ENCODE peak calls at places on chromosomes 3 and 15, in four cellular contexts. U is K562, Y is HepG2, F is GM12878. M is an unnamed sample.

GRCh38 chr15:30001592-30001991 is 81.2 kb upstream of the GOLGA8J start:
- DNase-seq in F (no peak), U (no peak), Y (no peak), M (no peak)

GRCh38 chr15:101039461-101039860 is 120.3 kb downstream of the LRRK1 start:
- DNase-seq in U (no peak), Y (no peak), F (no peak), M (no peak)

GRCh38 chr3:127042634-127043033 is 59.7 kb downstream of the PLXNA1 start:
- DNase-seq in F (no peak), U (no peak), Y (no peak), M (no peak)

GRCh38 chr3:83567935-83568334 is 1390.9 kb upstream of the CADM2 start:
- DNase-seq in F (no peak), U (no peak), Y (no peak), M (no peak)

GRCh38 chr15:75650908-75651809 is 3.4 kb downstream of the SNX33 start:
- DNase-seq in U (peak; percentile 79), Y (peak; percentile 76), F (no peak), M (no peak)

GRCh38 chr15:101492752-101493692 is 3.5 kb upstream of the PCSK6 start:
- DNase-seq in F (no peak), Y (no peak), U (no peak), M (no peak)

GRCh38 chr3:67986703-67987102 is 332.3 kb upstream of the SUCLG2 start:
- DNase-seq in U (no peak), F (no peak), Y (no peak), M (no peak)

GRCh38 chr3:89108154-89108553 is 733 bp downstream of the EPHA3 start:
- DNase-seq in U (no peak), F (no peak), Y (no peak), M (no peak)

GRCh38 chr3:107841864-107842263 is 249.0 kb downstream of the CD47 start:
- DNase-seq in U (no peak), F (no peak), Y (no peak), M (no peak)

GRCh38 chr15:43105077-43105769 is 615 bp downstream of the UBR1 start:
- DNase-seq in F (no peak), Y (peak; percentile 9), U (peak; percentile 34), M (no peak)

GRCh38 chr3:178699810-178700209 is 163.6 kb downstream of the KCNMB2 start:
- DNase-seq in F (no peak), U (no peak), Y (no peak), M (no peak)

GRCh38 chr3:142502187-142502985 is 54.5 kb upstream of the XRN1 start:
- DNase-seq in U (no peak), Y (no peak), F (no peak), M (no peak)

GRCh38 chr15:32956006-32956405 is 238.2 kb downstream of the GREM1 start:
- DNase-seq in Y (peak; percentile 25), U (peak; percentile 11), F (no peak), M (no peak)

GRCh38 chr3:143998266-143998665 is 26.6 kb downstream of the DIPK2A start:
- DNase-seq in F (no peak), U (no peak), Y (no peak), M (no peak)

GRCh38 chr3:71254658-71255057 is 328.9 kb downstream of the FOXP1 start:
- DNase-seq in F (no peak), U (no peak), Y (peak; percentile 92), M (no peak)

GRCh38 chr15:89090791-89091666 is 2.8 kb downstream of the ABHD2 start:
- DNase-seq in U (no peak), F (no peak), Y (no peak), M (no peak)

GRCh38 chr3:68139897-68140296 is 485.5 kb upstream of the SUCLG2 start:
- DNase-seq in F (no peak), Y (no peak), U (no peak), M (no peak)

GRCh38 chr15:89122532-89123525 is 34.6 kb downstream of the ABHD2 start:
- DNase-seq in F (no peak), Y (no peak), U (no peak), M (no peak)

DNA sequence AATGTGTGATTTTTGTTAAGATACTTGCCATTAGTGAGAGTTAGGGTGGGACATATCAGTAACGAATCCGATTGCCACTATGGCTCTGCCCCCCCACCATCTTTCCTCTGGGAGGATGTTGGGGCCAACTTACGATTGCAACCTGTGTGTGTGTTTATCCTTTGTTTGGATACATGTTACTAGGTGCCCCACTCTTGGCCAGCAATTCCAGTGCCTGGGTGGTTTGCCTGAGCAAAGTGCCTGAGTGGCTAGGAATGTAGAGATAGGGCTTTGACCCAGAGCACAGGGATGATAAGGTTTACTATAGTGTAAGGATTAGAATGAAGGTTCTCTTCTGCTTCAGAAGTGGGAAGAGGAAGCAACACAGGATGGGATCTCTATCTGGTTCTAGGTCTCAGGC is 231.8 kb downstream of the TP63 start:
- DNase-seq in Y (no peak), F (no peak), U (no peak), M (no peak)
- TF ChIP-seq CREM in Y (no peak), F (no peak), U (no peak), M (no peak)

DNA sequence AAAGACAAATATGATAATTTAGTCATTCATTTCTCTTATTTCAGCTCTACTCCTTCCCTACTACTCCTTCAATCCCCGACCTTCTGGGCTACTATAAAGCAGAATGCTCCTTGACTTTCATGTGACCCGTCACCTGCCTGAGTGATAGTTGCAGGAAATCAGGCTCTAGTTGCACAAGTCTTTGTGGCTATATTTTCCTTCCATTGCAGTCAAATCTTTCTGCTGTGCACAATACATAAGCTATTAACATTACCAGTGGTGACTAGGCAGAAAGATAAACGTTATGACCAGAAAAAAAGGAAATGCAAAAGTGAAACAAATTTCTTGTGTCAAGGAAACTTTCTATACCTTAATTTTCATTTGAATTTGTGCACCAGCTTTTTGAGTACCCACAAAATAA is 2.3 kb downstream of the SUCNR1 start:
- DNase-seq in Y (no peak), U (no peak), F (peak; percentile 28), M (no peak)
- TF ChIP-seq CREM in Y (no peak), U (no peak), F (no peak), M (no peak)

DNA sequence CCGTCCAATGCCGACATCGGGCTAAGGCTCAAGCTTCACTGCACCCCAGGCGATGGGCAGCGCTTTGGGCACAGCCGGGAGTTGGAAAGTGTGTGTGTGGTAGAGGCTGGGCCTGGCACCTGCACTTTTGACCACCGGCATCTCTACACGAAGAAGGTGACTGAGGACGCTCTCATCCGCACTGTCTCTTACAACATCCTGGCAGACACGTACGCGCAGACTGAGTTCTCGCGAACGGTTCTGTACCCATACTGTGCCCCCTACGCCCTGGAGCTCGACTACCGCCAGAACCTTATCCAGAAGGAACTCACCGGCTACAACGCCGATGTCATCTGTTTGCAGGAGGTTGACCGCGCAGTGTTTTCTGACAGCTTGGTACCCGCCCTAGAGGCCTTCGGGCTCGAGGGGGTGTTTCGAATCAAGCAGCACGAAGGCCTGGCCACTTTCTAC is 1.0 kb downstream of the PDE12 start:
- DNase-seq in U (peak; percentile 20), Y (peak; percentile 46), F (no peak), M (peak; percentile 17)
- TF ChIP-seq CREM in U (no peak), Y (no peak), F (no peak), M (no peak)

GRCh38 chr3:52633786-52634185 is 51.9 kb downstream of the PBRM1 start:
- DNase-seq in Y (no peak), F (no peak), U (no peak), M (no peak)

DNA sequence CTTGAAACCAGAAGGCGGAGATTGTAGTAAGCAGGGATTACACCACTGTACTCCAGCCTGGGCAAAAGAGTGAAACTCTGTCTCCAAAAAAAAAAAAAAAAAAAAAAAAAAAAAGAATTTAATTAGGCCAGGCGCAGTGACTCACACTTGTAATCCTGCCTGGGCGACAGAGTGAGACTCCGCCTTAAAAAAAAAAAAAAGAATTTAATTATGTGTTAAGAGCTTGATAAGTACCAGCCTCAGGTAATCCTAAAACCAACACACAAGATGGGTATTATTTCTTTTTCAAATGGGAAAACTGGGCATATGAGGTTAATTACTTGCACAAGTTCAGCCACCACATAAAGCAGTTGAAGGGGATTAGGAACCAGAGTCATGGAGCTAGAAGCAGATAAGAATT is 49.0 kb downstream of the PBRM1 start:
- DNase-seq in U (no peak), Y (no peak), F (no peak), M (no peak)
- TF ChIP-seq CREM in U (no peak), Y (no peak), F (no peak), M (no peak)

GRCh38 chr15:73932381-73933191 is 6.3 kb downstream of the LOXL1 start:
- DNase-seq in U (peak; percentile 28), Y (no peak), F (no peak), M (no peak)
- TF ChIP-seq CREM in U (no peak), Y (no peak), F (no peak), M (no peak)

M was measured in WTC11.